ENCODE peak calls at places on chromosomes 13 and 19, in seven cellular contexts. One of them, this sample, is unnamed.

GRCh38 chr13:91601273-91601672 is 202.9 kb downstream of the GPC5 start:
- DNase-seq in brain microvascular endothelial cell: no peak
- DNase-seq in GM03348: no peak
- DNase-seq in Panc1: no peak
- DNase-seq in T-helper 1 cell: no peak
- DNase-seq in CD4-positive, alpha-beta memory T cell: no peak
- DNase-seq in NCI-H2171: no peak
- DNase-seq in this sample: no peak

GRCh38 chr19:41222240-41222639 is 3.2 kb downstream of the AXL start:
- DNase-seq in brain microvascular endothelial cell: no peak
- DNase-seq in GM03348: no peak
- DNase-seq in Panc1: no peak
- DNase-seq in T-helper 1 cell: no peak
- DNase-seq in CD4-positive, alpha-beta memory T cell: no peak
- DNase-seq in NCI-H2171: no peak
- DNase-seq in this sample: no peak

GRCh38 chr19:1668339-1669123 is 16.1 kb upstream of the TCF3 start:
- DNase-seq in brain microvascular endothelial cell: no peak
- DNase-seq in GM03348: no peak
- DNase-seq in Panc1: no peak
- DNase-seq in T-helper 1 cell: no peak
- DNase-seq in CD4-positive, alpha-beta memory T cell: peak; percentile 50
- DNase-seq in NCI-H2171: peak; percentile 19
- DNase-seq in this sample: no peak

GRCh38 chr13:107203146-107203847 is 635.4 kb upstream of the ARGLU1 start:
- DNase-seq in brain microvascular endothelial cell: peak; percentile 15
- DNase-seq in GM03348: peak; percentile 11
- DNase-seq in Panc1: no peak
- DNase-seq in T-helper 1 cell: no peak
- DNase-seq in CD4-positive, alpha-beta memory T cell: no peak
- DNase-seq in NCI-H2171: no peak
- DNase-seq in this sample: peak; percentile 16

GRCh38 chr19:2099054-2099501 is 2.4 kb downstream of the IZUMO4 start:
- DNase-seq in brain microvascular endothelial cell: no peak
- DNase-seq in GM03348: no peak
- DNase-seq in Panc1: no peak
- DNase-seq in T-helper 1 cell: no peak
- DNase-seq in CD4-positive, alpha-beta memory T cell: no peak
- DNase-seq in NCI-H2171: no peak
- DNase-seq in this sample: no peak

GRCh38 chr19:13008926-13009787 is 13.9 kb downstream of the NFIX start:
- DNase-seq in brain microvascular endothelial cell: no peak
- DNase-seq in GM03348: no peak
- DNase-seq in Panc1: no peak
- DNase-seq in T-helper 1 cell: no peak
- DNase-seq in CD4-positive, alpha-beta memory T cell: no peak
- DNase-seq in NCI-H2171: peak; percentile 64
- DNase-seq in this sample: no peak

GRCh38 chr19:44071824-44072542 is at the start of gene ZNF284:
- DNase-seq in brain microvascular endothelial cell: peak; percentile 87
- DNase-seq in GM03348: peak; percentile 91
- DNase-seq in Panc1: no peak
- DNase-seq in T-helper 1 cell: peak; percentile 78
- DNase-seq in CD4-positive, alpha-beta memory T cell: peak; percentile 83
- DNase-seq in NCI-H2171: peak; percentile 86
- DNase-seq in this sample: peak; percentile 77

GRCh38 chr19:42271861-42272534 is 2.9 kb downstream of the CIC start:
- DNase-seq in brain microvascular endothelial cell: no peak
- DNase-seq in GM03348: no peak
- DNase-seq in Panc1: no peak
- DNase-seq in T-helper 1 cell: no peak
- DNase-seq in CD4-positive, alpha-beta memory T cell: peak; percentile 35
- DNase-seq in NCI-H2171: no peak
- DNase-seq in this sample: no peak

GRCh38 chr13:114119196-114119595 is 13.2 kb downstream of the RASA3 start:
- DNase-seq in brain microvascular endothelial cell: peak; percentile 86
- DNase-seq in GM03348: peak; percentile 91
- DNase-seq in Panc1: no peak
- DNase-seq in T-helper 1 cell: no peak
- DNase-seq in CD4-positive, alpha-beta memory T cell: no peak
- DNase-seq in NCI-H2171: no peak
- DNase-seq in this sample: peak; percentile 75

GRCh38 chr19:44947041-44947581 is 1.3 kb downstream of the APOC2 start:
- DNase-seq in brain microvascular endothelial cell: no peak
- DNase-seq in GM03348: no peak
- DNase-seq in Panc1: no peak
- DNase-seq in T-helper 1 cell: no peak
- DNase-seq in CD4-positive, alpha-beta memory T cell: no peak
- DNase-seq in NCI-H2171: no peak
- DNase-seq in this sample: no peak

GRCh38 chr13:25371608-25372274 is at the start of gene ATP8A2:
- DNase-seq in brain microvascular endothelial cell: no peak
- DNase-seq in GM03348: peak; percentile 47
- DNase-seq in Panc1: no peak
- DNase-seq in T-helper 1 cell: no peak
- DNase-seq in CD4-positive, alpha-beta memory T cell: no peak
- DNase-seq in NCI-H2171: peak; percentile 12
- DNase-seq in this sample: no peak